ENCODE peak calls at places on chromosomes 13 and 19, in six cellular contexts. A, M, L, U, I and W are unnamed samples.

GRCh38 chr13:104900186-104900817 is 1635.2 kb downstream of the EFNB2 start:
- DNase-seq in A (no peak), M (no peak), L (no peak), U (no peak), I (no peak), W (no peak)

GRCh38 chr13:113903912-113904311 is 40.0 kb upstream of the GAS6 start:
- DNase-seq in A (no peak), M (no peak), L (no peak), U (no peak), I (no peak), W (no peak)

GRCh38 chr13:96796234-96796633 is 198.0 kb downstream of the OXGR1 start:
- DNase-seq in A (no peak), M (no peak), L (no peak), U (no peak), I (no peak), W (no peak)

GRCh38 chr19:5216141-5216847 is 124.3 kb downstream of the PTPRS start:
- DNase-seq in A (no peak), M (no peak), L (no peak), U (no peak), I (no peak), W (peak; percentile 23)

GRCh38 chr13:27130223-27131015 is 41.2 kb downstream of the USP12 start:
- DNase-seq in A (no peak), M (peak; percentile 73), L (no peak), U (no peak), I (no peak), W (no peak)

GRCh38 chr13:75226755-75227435 is 255.1 kb downstream of the TBC1D4 start:
- DNase-seq in A (no peak), M (peak; percentile 96), L (no peak), U (no peak), I (peak; percentile 53), W (no peak)

GRCh38 chr19:41887711-41888382 is 4.9 kb downstream of the ARHGEF1 start:
- DNase-seq in A (peak; percentile 69), M (peak; percentile 97), L (peak; percentile 46), U (no peak), I (no peak), W (peak; percentile 94)

GRCh38 chr13:97259787-97260641 is 37.9 kb downstream of the MBNL2 start:
- DNase-seq in A (no peak), M (peak; percentile 78), L (no peak), U (no peak), I (peak; percentile 35), W (no peak)

GRCh38 chr13:41008349-41008980 is 10.7 kb downstream of the ELF1 start:
- DNase-seq in A (no peak), M (peak; percentile 27), L (no peak), U (no peak), I (peak; percentile 40), W (no peak)

GRCh38 chr19:1040476-1041271 is 767 bp downstream of the ABCA7 start:
- DNase-seq in A (peak; percentile 97), M (peak; percentile 74), L (peak; percentile 92), U (peak; percentile 87), I (peak; percentile 82), W (peak; percentile 95)

GRCh38 chr13:36475468-36475867 is 43.2 kb downstream of the CCNA1 start:
- DNase-seq in A (no peak), M (peak; percentile 12), L (no peak), U (no peak), I (no peak), W (no peak)

GRCh38 chr13:26816876-26817275 is 56.3 kb upstream of the GPR12 start:
- DNase-seq in A (no peak), M (no peak), L (no peak), U (no peak), I (no peak), W (no peak)

GRCh38 chr19:49588370-49589122 is 2.4 kb upstream of the PRR12 start:
- DNase-seq in A (no peak), M (no peak), L (no peak), U (no peak), I (no peak), W (no peak)

GRCh38 chr13:47114030-47114429 is 217.2 kb upstream of the HTR2A start:
- DNase-seq in A (no peak), M (peak; percentile 59), L (no peak), U (no peak), I (peak; percentile 38), W (no peak)

GRCh38 chr13:50119593-50119992 is 104.3 kb downstream of the KCNRG start:
- DNase-seq in A (no peak), M (no peak), L (no peak), U (no peak), I (no peak), W (no peak)

GRCh38 chr19:37304190-37304883 is 66.6 kb upstream of the ZNF527 start:
- DNase-seq in A (peak; percentile 74), M (no peak), L (no peak), U (no peak), I (no peak), W (peak; percentile 52)

GRCh38 chr13:49098198-49098597 is 121.9 kb upstream of the MLNR start:
- DNase-seq in A (peak; percentile 35), M (peak; percentile 92), L (no peak), U (no peak), I (no peak), W (no peak)

GRCh38 chr13:32409561-32410440 is 18.1 kb downstream of the N4BP2L1 start:
- DNase-seq in A (no peak), M (peak; percentile 48), L (no peak), U (peak; percentile 27), I (no peak), W (no peak)

GRCh38 chr19:3842948-3843347 is 25.9 kb downstream of the ZFR2 start:
- DNase-seq in A (no peak), M (no peak), L (no peak), U (no peak), I (no peak), W (no peak)

GRCh38 chr13:52158629-52159158 is 703 bp downstream of the NEK3 start:
- DNase-seq in A (peak; percentile 36), M (peak; percentile 36), L (peak; percentile 41), U (peak; percentile 8), I (no peak), W (no peak)

GRCh38 chr13:112069063-112069726 is 2.2 kb downstream of the SOX1 start:
- DNase-seq in A (no peak), M (no peak), L (no peak), U (no peak), I (no peak), W (no peak)

GRCh38 chr19:42524250-42524649 is 4.0 kb downstream of the CEACAM1 start:
- DNase-seq in A (no peak), M (no peak), L (no peak), U (no peak), I (no peak), W (no peak)

GRCh38 chr13:21638319-21639282 is 32.3 kb upstream of the FGF9 start:
- DNase-seq in A (no peak), M (peak; percentile 21), L (no peak), U (peak; percentile 13), I (no peak), W (no peak)

GRCh38 chr19:49335071-49335783 is at the start of gene CD37:
- DNase-seq in A (no peak), M (no peak), L (peak; percentile 67), U (no peak), I (no peak), W (no peak)

GRCh38 chr13:23870356-23871146 is 18.6 kb downstream of the MIPEP start:
- DNase-seq in A (no peak), M (no peak), L (no peak), U (no peak), I (no peak), W (no peak)

GRCh38 chr19:53900191-53900860 is 8.8 kb upstream of the CACNG7 start:
- DNase-seq in A (no peak), M (no peak), L (no peak), U (no peak), I (no peak), W (no peak)

GRCh38 chr19:47405854-47406417 is 13.4 kb downstream of the MEIS3 start:
- DNase-seq in A (no peak), M (no peak), L (no peak), U (no peak), I (no peak), W (no peak)

GRCh38 chr13:48028066-48028465 is 9.5 kb upstream of the NUDT15 start:
- DNase-seq in A (no peak), M (no peak), L (no peak), U (no peak), I (no peak), W (no peak)

GRCh38 chr19:17097593-17098126 is 22.1 kb downstream of the MYO9B start:
- DNase-seq in A (no peak), M (peak; percentile 80), L (no peak), U (no peak), I (no peak), W (no peak)

GRCh38 chr13:108419768-108420167 is 150.2 kb downstream of the TNFSF13B start:
- DNase-seq in A (no peak), M (no peak), L (no peak), U (no peak), I (no peak), W (peak; percentile 38)

GRCh38 chr13:43272866-43273265 is 249.5 kb downstream of the DNAJC15 start:
- DNase-seq in A (no peak), M (no peak), L (no peak), U (no peak), I (no peak), W (no peak)

GRCh38 chr19:3336680-3337523 is 29.5 kb upstream of the NFIC start:
- DNase-seq in A (peak; percentile 58), M (peak; percentile 93), L (no peak), U (no peak), I (no peak), W (no peak)

GRCh38 chr19:10654610-10655456 is 687 bp downstream of the ILF3 start:
- DNase-seq in A (peak; percentile 33), M (peak; percentile 40), L (no peak), U (peak; percentile 74), I (no peak), W (peak; percentile 87)

GRCh38 chr19:31351212-31352193 is 2.3 kb upstream of the TSHZ3 start:
- DNase-seq in A (peak; percentile 20), M (peak; percentile 29), L (no peak), U (no peak), I (no peak), W (no peak)

GRCh38 chr13:38686635-38687245 is at the start of gene FREM2:
- DNase-seq in A (peak; percentile 35), M (peak; percentile 49), L (no peak), U (peak; percentile 82), I (no peak), W (peak; percentile 40)

GRCh38 chr13:107590556-107590955 is 624.8 kb downstream of the LIG4 start:
- DNase-seq in A (no peak), M (no peak), L (no peak), U (no peak), I (no peak), W (no peak)